ENCODE peak calls at places on chromosomes 2 and 18, in ten cellular contexts. One of them, this sample, is unnamed.

GRCh38 chr2:42877532-42877931 is 85.1 kb upstream of the HAAO start:
- DNase-seq in NCI-H1105 treated with DMSO at 0.1 percent for 48 hours: no peak
- DNase-seq in colonic mucosa: no peak
- DNase-seq in NCI-H2081: no peak
- DNase-seq in AG08395: no peak
- DNase-seq in upper lobe of right lung: no peak
- DNase-seq in GM12864: no peak
- DNase-seq in 8988T: no peak
- DNase-seq in central memory CD4-positive, alpha-beta T cell: no peak
- DNase-seq in H7: no peak
- DNase-seq in this sample: no peak

GRCh38 chr2:58291726-58292430 is 50.8 kb upstream of the FANCL start:
- DNase-seq in NCI-H1105 treated with DMSO at 0.1 percent for 48 hours: peak
- DNase-seq in colonic mucosa: no peak
- DNase-seq in NCI-H2081: peak
- DNase-seq in AG08395: no peak
- DNase-seq in upper lobe of right lung: no peak
- DNase-seq in GM12864: no peak
- DNase-seq in 8988T: no peak
- DNase-seq in central memory CD4-positive, alpha-beta T cell: no peak
- DNase-seq in H7: no peak
- DNase-seq in this sample: no peak

GRCh38 chr2:63834401-63834800 is 7.3 kb upstream of the UGP2 start:
- DNase-seq in NCI-H1105 treated with DMSO at 0.1 percent for 48 hours: peak
- DNase-seq in colonic mucosa: no peak
- DNase-seq in NCI-H2081: peak
- DNase-seq in AG08395: no peak
- DNase-seq in upper lobe of right lung: no peak
- DNase-seq in GM12864: no peak
- DNase-seq in 8988T: no peak
- DNase-seq in central memory CD4-positive, alpha-beta T cell: no peak
- DNase-seq in H7: no peak
- DNase-seq in this sample: peak

GRCh38 chr2:233966388-233966787 is 49.2 kb downstream of the TRPM8 start:
- DNase-seq in NCI-H1105 treated with DMSO at 0.1 percent for 48 hours: no peak
- DNase-seq in colonic mucosa: no peak
- DNase-seq in NCI-H2081: no peak
- DNase-seq in AG08395: peak
- DNase-seq in upper lobe of right lung: no peak
- DNase-seq in GM12864: no peak
- DNase-seq in 8988T: no peak
- DNase-seq in central memory CD4-positive, alpha-beta T cell: no peak
- DNase-seq in H7: no peak
- DNase-seq in this sample: no peak

GRCh38 chr18:42514522-42514921 is 559.5 kb downstream of the PIK3C3 start:
- DNase-seq in NCI-H1105 treated with DMSO at 0.1 percent for 48 hours: no peak
- DNase-seq in colonic mucosa: no peak
- DNase-seq in NCI-H2081: no peak
- DNase-seq in AG08395: peak
- DNase-seq in upper lobe of right lung: no peak
- DNase-seq in GM12864: no peak
- DNase-seq in 8988T: no peak
- DNase-seq in central memory CD4-positive, alpha-beta T cell: no peak
- DNase-seq in H7: no peak
- DNase-seq in this sample: no peak

GRCh38 chr2:101140978-101141655 is 10.1 kb downstream of the TBC1D8 start:
- DNase-seq in NCI-H1105 treated with DMSO at 0.1 percent for 48 hours: no peak
- DNase-seq in colonic mucosa: no peak
- DNase-seq in NCI-H2081: no peak
- DNase-seq in AG08395: no peak
- DNase-seq in upper lobe of right lung: no peak
- DNase-seq in GM12864: no peak
- DNase-seq in 8988T: no peak
- DNase-seq in central memory CD4-positive, alpha-beta T cell: no peak
- DNase-seq in H7: no peak
- DNase-seq in this sample: no peak

GRCh38 chr18:28177828-28178635 is 1.1 kb upstream of the CDH2 start:
- DNase-seq in NCI-H1105 treated with DMSO at 0.1 percent for 48 hours: peak
- DNase-seq in colonic mucosa: no peak
- DNase-seq in NCI-H2081: peak
- DNase-seq in AG08395: peak
- DNase-seq in upper lobe of right lung: peak
- DNase-seq in GM12864: no peak
- DNase-seq in 8988T: peak
- DNase-seq in central memory CD4-positive, alpha-beta T cell: no peak
- DNase-seq in H7: peak
- DNase-seq in this sample: peak

GRCh38 chr18:12308386-12309100 is 502 bp downstream of the TUBB6 start:
- DNase-seq in NCI-H1105 treated with DMSO at 0.1 percent for 48 hours: no peak
- DNase-seq in colonic mucosa: peak
- DNase-seq in NCI-H2081: no peak
- DNase-seq in AG08395: peak
- DNase-seq in upper lobe of right lung: peak
- DNase-seq in GM12864: no peak
- DNase-seq in 8988T: peak
- DNase-seq in central memory CD4-positive, alpha-beta T cell: no peak
- DNase-seq in H7: peak
- DNase-seq in this sample: no peak

GRCh38 chr2:99420751-99421299 is 69.0 kb downstream of the REV1 start:
- DNase-seq in NCI-H1105 treated with DMSO at 0.1 percent for 48 hours: no peak
- DNase-seq in colonic mucosa: no peak
- DNase-seq in NCI-H2081: no peak
- DNase-seq in AG08395: peak
- DNase-seq in upper lobe of right lung: no peak
- DNase-seq in GM12864: no peak
- DNase-seq in 8988T: no peak
- DNase-seq in central memory CD4-positive, alpha-beta T cell: no peak
- DNase-seq in H7: no peak
- DNase-seq in this sample: no peak

GRCh38 chr2:19038096-19039015 is 320.1 kb downstream of the OSR1 start:
- DNase-seq in NCI-H1105 treated with DMSO at 0.1 percent for 48 hours: no peak
- DNase-seq in colonic mucosa: no peak
- DNase-seq in NCI-H2081: no peak
- DNase-seq in AG08395: peak
- DNase-seq in upper lobe of right lung: no peak
- DNase-seq in GM12864: no peak
- DNase-seq in 8988T: no peak
- DNase-seq in central memory CD4-positive, alpha-beta T cell: no peak
- DNase-seq in H7: no peak
- DNase-seq in this sample: no peak

GRCh38 chr2:152826880-152827279 is 108.5 kb downstream of the ARL6IP6 start:
- DNase-seq in NCI-H1105 treated with DMSO at 0.1 percent for 48 hours: no peak
- DNase-seq in colonic mucosa: no peak
- DNase-seq in NCI-H2081: no peak
- DNase-seq in AG08395: peak
- DNase-seq in upper lobe of right lung: no peak
- DNase-seq in GM12864: no peak
- DNase-seq in 8988T: no peak
- DNase-seq in central memory CD4-positive, alpha-beta T cell: no peak
- DNase-seq in H7: no peak
- DNase-seq in this sample: no peak

GRCh38 chr2:25699206-25699605 is 25.8 kb upstream of the DTNB start:
- DNase-seq in NCI-H1105 treated with DMSO at 0.1 percent for 48 hours: no peak
- DNase-seq in colonic mucosa: no peak
- DNase-seq in NCI-H2081: no peak
- DNase-seq in AG08395: no peak
- DNase-seq in upper lobe of right lung: peak
- DNase-seq in GM12864: no peak
- DNase-seq in 8988T: no peak
- DNase-seq in central memory CD4-positive, alpha-beta T cell: no peak
- DNase-seq in H7: no peak
- DNase-seq in this sample: peak

GRCh38 chr18:5051207-5051606 is 145.8 kb downstream of the AKAIN1 start:
- DNase-seq in NCI-H1105 treated with DMSO at 0.1 percent for 48 hours: no peak
- DNase-seq in colonic mucosa: no peak
- DNase-seq in NCI-H2081: no peak
- DNase-seq in AG08395: no peak
- DNase-seq in upper lobe of right lung: no peak
- DNase-seq in GM12864: no peak
- DNase-seq in 8988T: no peak
- DNase-seq in central memory CD4-positive, alpha-beta T cell: no peak
- DNase-seq in H7: no peak
- DNase-seq in this sample: no peak

GRCh38 chr2:43057026-43057741 is 169.2 kb downstream of the ZFP36L2 start:
- DNase-seq in NCI-H1105 treated with DMSO at 0.1 percent for 48 hours: peak
- DNase-seq in colonic mucosa: no peak
- DNase-seq in NCI-H2081: peak
- DNase-seq in AG08395: no peak
- DNase-seq in upper lobe of right lung: no peak
- DNase-seq in GM12864: no peak
- DNase-seq in 8988T: no peak
- DNase-seq in central memory CD4-positive, alpha-beta T cell: no peak
- DNase-seq in H7: no peak
- DNase-seq in this sample: peak